ENCODE peak calls at places on chromosomes 1 and 21, in nine cellular contexts. S is stimulated activated CD4-positive, alpha-beta T cell treated with anti-CD3 and anti-CD28 coated beads, TNF-alpha, amount 100 ng/mL, for 24 hours; O is kidney tubule cell; E is H7; L is coronary artery; I is Caki2; M is fibroblast of lung; W is SK-N-DZ; C is Karpas-422. D is an unnamed sample.

GRCh38 chr1:145805057-145805456 is 18.8 kb downstream of the RNF115 start:
- DNase-seq in S (no peak), O (no peak), E (no peak), L (no peak), I (no peak), M (peak; percentile 40), W (no peak), C (peak; percentile 22), D (no peak)

GRCh38 chr1:223776826-223777454 is 64.6 kb downstream of the CAPN2 start:
- DNase-seq in S (no peak), O (no peak), E (no peak), L (no peak), I (no peak), M (no peak), W (no peak), C (peak; percentile 33), D (no peak)

GRCh38 chr1:192550922-192551534 is 24.5 kb upstream of the RGS1 start:
- DNase-seq in S (no peak), O (peak; percentile 74), E (no peak), L (no peak), I (peak; percentile 42), M (peak; percentile 90), W (no peak), C (no peak), D (no peak)

GRCh38 chr1:96157101-96157500 is 564.5 kb upstream of the PTBP2 start:
- DNase-seq in S (no peak), O (no peak), E (no peak), L (no peak), I (no peak), M (no peak), W (no peak), C (no peak), D (no peak)

GRCh38 chr1:209527993-209528392 is 55.5 kb upstream of the CAMK1G start:
- DNase-seq in S (no peak), O (peak; percentile 98), E (no peak), L (no peak), I (peak; percentile 55), M (no peak), W (no peak), C (no peak), D (no peak)

GRCh38 chr1:88104234-88104633 is 579.8 kb upstream of the PKN2 start:
- DNase-seq in S (no peak), O (peak; percentile 13), E (no peak), L (no peak), I (no peak), M (peak; percentile 55), W (no peak), C (no peak), D (no peak)

GRCh38 chr21:34109075-34109474 is 35.7 kb downstream of the MRPS6 start:
- DNase-seq in S (no peak), O (no peak), E (no peak), L (no peak), I (no peak), M (no peak), W (no peak), C (no peak), D (no peak)

GRCh38 chr21:38376235-38376634 is 119.4 kb downstream of the KCNJ15 start:
- DNase-seq in S (no peak), O (no peak), E (no peak), L (no peak), I (no peak), M (no peak), W (no peak), C (no peak), D (no peak)

GRCh38 chr1:234315091-234315541 is 58.1 kb upstream of the COA6 start:
- DNase-seq in S (no peak), O (peak; percentile 51), E (no peak), L (no peak), I (no peak), M (peak; percentile 35), W (no peak), C (no peak), D (no peak)

GRCh38 chr1:116913941-116914340 is 4.2 kb downstream of the PTGFRN start:
- DNase-seq in S (no peak), O (no peak), E (no peak), L (peak; percentile 24), I (no peak), M (no peak), W (no peak), C (no peak), D (no peak)

GRCh38 chr21:38228115-38228514 is 28.7 kb upstream of the KCNJ15 start:
- DNase-seq in S (no peak), O (peak; percentile 64), E (peak; percentile 38), L (no peak), I (no peak), M (no peak), W (no peak), C (no peak), D (peak; percentile 19)

GRCh38 chr1:234887026-234887910 is 241.4 kb downstream of the TOMM20 start:
- DNase-seq in S (no peak), O (no peak), E (no peak), L (no peak), I (no peak), M (no peak), W (no peak), C (no peak), D (no peak)

GRCh38 chr1:172417552-172417951 is 2.9 kb upstream of the C1orf105 start:
- DNase-seq in S (no peak), O (peak; percentile 92), E (no peak), L (no peak), I (peak; percentile 63), M (no peak), W (no peak), C (no peak), D (no peak)

GRCh38 chr1:245803666-245804037 is 648.9 kb downstream of the KIF26B start:
- DNase-seq in S (no peak), O (no peak), E (no peak), L (no peak), I (no peak), M (no peak), W (no peak), C (no peak), D (no peak)

GRCh38 chr1:201648066-201648910 is 109.4 kb downstream of the NAV1 start:
- DNase-seq in S (no peak), O (peak; percentile 47), E (peak; percentile 92), L (no peak), I (no peak), M (peak; percentile 85), W (peak; percentile 9), C (no peak), D (peak; percentile 68)